ENCODE peak calls at places on chromosomes 11 and 22, in nine cellular contexts. W is epithelial cell of esophagus; L is globus pallidus; A is cardiac muscle cell; F is SW480; M is stimulated activated naive CD8-positive, alpha-beta T cell treated with anti-CD3 and anti-CD28 coated beads, Interleukin-15, amount 100 ng/mL, for 72 hours; T is NCI-H345; N is GM23338; D is left cardiac atrium. S is an unnamed sample.

GRCh38 chr11:62671604-62672528 is at the start of the genes LBHD1 and UQCC3:
- DNase-seq in A (peak), D (peak), W (peak), T (peak), F (peak), M (peak), L (peak), N (peak), S (peak)

GRCh38 chr22:29102300-29102699 is 29.5 kb downstream of the KREMEN1 start:
- DNase-seq in T (no peak), M (no peak), N (no peak), W (no peak), F (no peak), D (no peak), A (no peak), L (no peak), S (no peak)

GRCh38 chr11:125305346-125305745 is 140.8 kb downstream of the PKNOX2 start:
- DNase-seq in F (no peak), L (no peak), D (no peak), N (peak), T (peak), W (no peak), M (no peak), A (no peak), S (no peak)

GRCh38 chr11:35781342-35782171 is 119.0 kb downstream of the TRIM44 start:
- DNase-seq in M (no peak), D (no peak), T (no peak), N (no peak), W (peak), A (peak), F (no peak), L (no peak), S (no peak)

GRCh38 chr11:130561441-130561881 is 113.0 kb downstream of the ADAMTS15 start:
- DNase-seq in W (no peak), M (no peak), A (peak), F (no peak), L (no peak), T (no peak), D (no peak), N (no peak), S (no peak)

GRCh38 chr22:39146256-39147101 is 6.0 kb downstream of the CBX7 start:
- DNase-seq in F (no peak), M (no peak), D (no peak), T (no peak), W (no peak), L (no peak), A (no peak), N (no peak), S (no peak)

GRCh38 chr11:108027057-108027456 is 18.4 kb downstream of the CUL5 start:
- DNase-seq in W (no peak), D (no peak), T (no peak), A (no peak), L (no peak), N (peak), M (no peak), F (no peak), S (no peak)

GRCh38 chr22:21816787-21817496 is 50.5 kb downstream of the MAPK1 start:
- DNase-seq in M (peak), A (peak), D (no peak), F (no peak), N (no peak), T (no peak), W (peak), L (peak), S (no peak)

GRCh38 chr22:31244044-31244942 is 32.2 kb downstream of the LIMK2 start:
- DNase-seq in D (no peak), A (peak), W (peak), T (no peak), F (peak), N (peak), M (no peak), L (no peak), S (no peak)

GRCh38 chr11:1487091-1487850 is 692 bp upstream of the MOB2 start:
- DNase-seq in F (no peak), N (no peak), T (no peak), A (no peak), M (no peak), D (peak), W (no peak), L (no peak), S (no peak)

GRCh38 chr11:110752890-110753289 is 40.7 kb upstream of the ARHGAP20 start:
- DNase-seq in T (no peak), N (no peak), W (no peak), D (no peak), F (no peak), A (no peak), M (no peak), L (no peak), S (no peak)

GRCh38 chr11:19651654-19652053 is 61.0 kb upstream of the NAV2 start:
- DNase-seq in D (no peak), M (no peak), F (no peak), A (no peak), L (no peak), N (no peak), T (no peak), W (no peak), S (peak)

GRCh38 chr11:64206457-64207246 is at the start of gene FERMT3:
- DNase-seq in F (no peak), A (no peak), W (no peak), M (peak), D (peak), L (no peak), N (no peak), T (no peak), S (no peak)

GRCh38 chr11:16945671-16946469 is 68.3 kb downstream of the PLEKHA7 start:
- DNase-seq in W (peak), T (peak), D (peak), M (peak), F (peak), N (peak), A (peak), L (peak), S (peak)

GRCh38 chr11:45385844-45386243 is 99.7 kb upstream of the SYT13 start:
- DNase-seq in F (no peak), D (no peak), L (no peak), W (no peak), N (no peak), M (no peak), A (no peak), T (no peak), S (no peak)

GRCh38 chr11:115159122-115159665 is 345.0 kb downstream of the CADM1 start:
- DNase-seq in T (no peak), A (no peak), L (no peak), M (no peak), F (no peak), D (no peak), N (no peak), W (no peak), S (no peak)

GRCh38 chr22:19773470-19774040 is 13.0 kb downstream of the TBX1 start:
- DNase-seq in N (no peak), L (no peak), W (no peak), A (no peak), F (no peak), D (no peak), T (no peak), M (no peak), S (no peak)

GRCh38 chr22:30752771-30753170 is 58.1 kb downstream of the OSBP2 start:
- DNase-seq in N (no peak), F (no peak), D (no peak), M (no peak), A (no peak), T (no peak), L (no peak), W (no peak), S (no peak)

GRCh38 chr11:82754410-82754809 is 20.7 kb upstream of the FAM181B start:
- DNase-seq in W (peak), L (no peak), F (no peak), A (no peak), D (no peak), M (no peak), N (no peak), T (no peak), S (no peak)

GRCh38 chr11:78465169-78465942 is 47.7 kb upstream of the GAB2 start:
- DNase-seq in W (no peak), F (no peak), D (no peak), T (no peak), M (peak), N (no peak), A (no peak), L (no peak), S (no peak)

GRCh38 chr11:11318961-11319360 is 34.1 kb downstream of the CSNK2A3 start:
- DNase-seq in L (peak), T (no peak), A (no peak), M (no peak), N (no peak), D (no peak), F (no peak), W (no peak), S (no peak)